ENCODE peak calls at places on chromosomes 3 and 15, in eight cellular contexts. F is fibroblast of lung, H is mesendoderm, S is ascending aorta, I is upper lobe of right lung, Z is A549, M is right atrium auricular region, D is left lung. A is an unnamed sample. For H3K4me1, the result is how much of the 10 kb centered on the place peaks cover.

GRCh38 chr3:94061297-94061696 is 1.4 kb downstream of the DHFR2 start:
- DNase-seq in F (no peak), H (peak), S (no peak), I (no peak), Z (no peak), M (no peak), D (no peak), A (no peak)

GRCh38 chr15:74311734-74312444 is 55.6 kb downstream of the CYP11A1 start:
- DNase-seq in F (no peak), H (peak), S (no peak), I (no peak), Z (peak), M (no peak), D (no peak), A (peak)

GRCh38 chr3:143970773-143971366 is 753 bp upstream of the DIPK2A start:
- DNase-seq in F (peak), H (peak), S (peak), I (peak), Z (peak), M (peak), D (peak), A (peak)

GRCh38 chr15:60383008-60383694 is 14.6 kb downstream of the ANXA2 start:
- DNase-seq in F (no peak), H (no peak), S (no peak), I (no peak), Z (no peak), M (no peak), D (no peak), A (peak)

GRCh38 chr3:167887096-167887495 is 151.6 kb downstream of the SERPINI1 start:
- DNase-seq in F (peak), H (no peak), S (no peak), I (no peak), Z (no peak), M (no peak), D (no peak), A (no peak)

GRCh38 chr3:50254577-50255250 is 14.2 kb upstream of the SEMA3B start:
- DNase-seq in F (peak), H (peak), S (peak), I (peak), Z (no peak), M (peak), D (peak), A (no peak)

GRCh38 chr15:76664895-76665294 is 240.2 kb downstream of the SCAPER start:
- DNase-seq in F (no peak), H (no peak), S (no peak), I (no peak), Z (no peak), M (no peak), D (no peak), A (no peak)

GRCh38 chr15:62391565-62392262 is 226.6 kb upstream of the C2CD4B start:
- DNase-seq in F (peak), H (peak), S (peak), I (peak), Z (peak), M (no peak), D (peak), A (peak)

GRCh38 chr3:107796786-107797185 is 274.0 kb downstream of the BBX start:
- DNase-seq in F (peak), H (no peak), S (no peak), I (no peak), Z (no peak), M (no peak), D (no peak), A (no peak)

GRCh38 chr3:114660808-114661207 is 367.0 kb downstream of the TIGIT start:
- DNase-seq in F (no peak), H (no peak), S (no peak), I (no peak), Z (no peak), M (no peak), D (no peak), A (no peak)

GRCh38 chr3:149538371-149538770 is 63.9 kb downstream of the TM4SF4 start:
- DNase-seq in F (no peak), H (peak), S (no peak), I (no peak), Z (no peak), M (no peak), D (no peak), A (no peak)

GRCh38 chr3:128849776-128850542 is 29.5 kb upstream of the ACAD9 start:
- DNase-seq in F (no peak), H (peak), S (no peak), I (no peak), Z (no peak), M (no peak), D (no peak), A (no peak)

GRCh38 chr15:54410481-54410880 is 432.2 kb downstream of the UNC13C start:
- DNase-seq in F (no peak), H (no peak), S (no peak), I (no peak), Z (no peak), M (no peak), D (no peak), A (no peak)

GRCh38 chr3:171810278-171811058 is at the start of gene PLD1:
- DNase-seq in F (peak), H (peak), S (peak), I (peak), Z (peak), M (peak), D (peak), A (peak)

GRCh38 chr3:150249776-150250175 is 158.3 kb upstream of the TSC22D2 start:
- DNase-seq in F (no peak), H (no peak), S (no peak), I (no peak), Z (no peak), M (no peak), D (no peak), A (no peak)

GRCh38 chr15:26771917-26772587 is 814 bp downstream of the GABRB3 start:
- DNase-seq in F (no peak), H (no peak), S (no peak), I (no peak), Z (peak), M (no peak), D (no peak), A (no peak)

GRCh38 chr3:135970500-135971116 is 5.1 kb downstream of the PPP2R3A start:
- DNase-seq in F (no peak), H (peak), S (no peak), I (no peak), Z (no peak), M (no peak), D (no peak), A (no peak)

GRCh38 chr3:14418259-14418658 is 15.9 kb downstream of the SLC6A6 start:
- DNase-seq in F (no peak), H (no peak), S (no peak), I (no peak), Z (no peak), M (no peak), D (no peak), A (no peak)

GRCh38 chr15:58360421-58361090 is 71.2 kb upstream of the LIPC start:
- DNase-seq in F (peak), H (no peak), S (no peak), I (no peak), Z (no peak), M (no peak), D (no peak), A (no peak)

GRCh38 chr3:183142199-183142598 is 20.3 kb downstream of the LAMP3 start:
- DNase-seq in F (no peak), H (peak), S (no peak), I (no peak), Z (no peak), M (no peak), D (no peak), A (no peak)

GRCh38 chr15:25572201-25572600 is 133.4 kb upstream of the UBE3A start:
- DNase-seq in F (no peak), H (no peak), S (no peak), I (no peak), Z (no peak), M (no peak), D (no peak), A (no peak)

GRCh38 chr3:157089455-157090221 is 70.3 kb downstream of the CCNL1 start:
- DNase-seq in F (no peak), H (peak), S (peak), I (peak), Z (no peak), M (peak), D (peak), A (no peak)

GRCh38 chr3:187044206-187044605 is 95.1 kb downstream of the RPL39L start:
- DNase-seq in F (no peak), H (no peak), S (no peak), I (no peak), Z (no peak), M (no peak), D (no peak), A (no peak)

GRCh38 chr3:7793786-7794185 is 707.8 kb upstream of the LMCD1 start:
- DNase-seq in F (no peak), H (no peak), S (no peak), I (no peak), Z (no peak), M (no peak), D (no peak), A (no peak)

GRCh38 chr15:23038741-23039150 is 623 bp downstream of the TUBGCP5 start:
- DNase-seq in F (peak), H (peak), S (no peak), I (no peak), Z (peak), M (no peak), D (no peak), A (peak)

GRCh38 chr15:94225616-94226015 is 5.7 kb upstream of the MCTP2 start:
- DNase-seq in F (no peak), H (no peak), S (no peak), I (no peak), Z (no peak), M (no peak), D (no peak), A (no peak)

GRCh38 chr3:11187678-11188077 is 33.4 kb downstream of the HRH1 start:
- DNase-seq in F (peak), H (no peak), S (no peak), I (no peak), Z (no peak), M (no peak), D (no peak), A (no peak)

GRCh38 chr3:31550452-31551251 is 17.9 kb downstream of the STT3B start:
- DNase-seq in F (peak), H (peak), S (no peak), I (no peak), Z (peak), M (no peak), D (no peak), A (no peak)

GRCh38 chr15:83285979-83286553 is 1.6 kb upstream of the BNC1 start:
- DNase-seq in F (peak), H (peak), S (no peak), I (no peak), Z (peak), M (no peak), D (no peak), A (peak)

GRCh38 chr15:19987389-19988048 is 554.1 kb downstream of the GOLGA6L6 start:
- DNase-seq in F (no peak), H (peak), S (no peak), I (no peak), Z (no peak), M (no peak), D (no peak), A (no peak)

GRCh38 chr3:142910280-142910679 is 21.4 kb upstream of the PCOLCE2 start:
- DNase-seq in F (no peak), H (no peak), S (no peak), I (no peak), Z (no peak), M (no peak), D (no peak), A (no peak)

GRCh38 chr15:55695432-55695831 is 47.5 kb downstream of the PRTG start:
- DNase-seq in F (no peak), H (no peak), S (no peak), I (no peak), Z (no peak), M (no peak), D (no peak), A (no peak)

GRCh38 chr15:61764981-61765380 is 295.3 kb downstream of the VPS13C start:
- DNase-seq in F (no peak), H (no peak), S (no peak), I (no peak), Z (no peak), M (no peak), D (no peak), A (no peak)

GRCh38 chr3:47399531-47400270 is 18.9 kb downstream of the PTPN23 start:
- DNase-seq in F (no peak), H (no peak), S (no peak), I (no peak), Z (no peak), M (no peak), D (no peak), A (no peak)

GRCh38 chr3:66036586-66037061 is 2.1 kb downstream of the MAGI1 start:
- DNase-seq in F (no peak), H (peak), S (no peak), I (no peak), Z (no peak), M (no peak), D (no peak), A (no peak)

GRCh38 chr15:48695088-48695834 is 49.8 kb upstream of the FBN1 start:
- DNase-seq in F (peak), H (no peak), S (no peak), I (no peak), Z (no peak), M (no peak), D (no peak), A (peak)

GRCh38 chr3:44984335-44984734 is 8.3 kb downstream of the EXOSC7 start:
- DNase-seq in F (no peak), H (no peak), S (no peak), I (no peak), Z (no peak), M (no peak), D (no peak), A (no peak)

DNA sequence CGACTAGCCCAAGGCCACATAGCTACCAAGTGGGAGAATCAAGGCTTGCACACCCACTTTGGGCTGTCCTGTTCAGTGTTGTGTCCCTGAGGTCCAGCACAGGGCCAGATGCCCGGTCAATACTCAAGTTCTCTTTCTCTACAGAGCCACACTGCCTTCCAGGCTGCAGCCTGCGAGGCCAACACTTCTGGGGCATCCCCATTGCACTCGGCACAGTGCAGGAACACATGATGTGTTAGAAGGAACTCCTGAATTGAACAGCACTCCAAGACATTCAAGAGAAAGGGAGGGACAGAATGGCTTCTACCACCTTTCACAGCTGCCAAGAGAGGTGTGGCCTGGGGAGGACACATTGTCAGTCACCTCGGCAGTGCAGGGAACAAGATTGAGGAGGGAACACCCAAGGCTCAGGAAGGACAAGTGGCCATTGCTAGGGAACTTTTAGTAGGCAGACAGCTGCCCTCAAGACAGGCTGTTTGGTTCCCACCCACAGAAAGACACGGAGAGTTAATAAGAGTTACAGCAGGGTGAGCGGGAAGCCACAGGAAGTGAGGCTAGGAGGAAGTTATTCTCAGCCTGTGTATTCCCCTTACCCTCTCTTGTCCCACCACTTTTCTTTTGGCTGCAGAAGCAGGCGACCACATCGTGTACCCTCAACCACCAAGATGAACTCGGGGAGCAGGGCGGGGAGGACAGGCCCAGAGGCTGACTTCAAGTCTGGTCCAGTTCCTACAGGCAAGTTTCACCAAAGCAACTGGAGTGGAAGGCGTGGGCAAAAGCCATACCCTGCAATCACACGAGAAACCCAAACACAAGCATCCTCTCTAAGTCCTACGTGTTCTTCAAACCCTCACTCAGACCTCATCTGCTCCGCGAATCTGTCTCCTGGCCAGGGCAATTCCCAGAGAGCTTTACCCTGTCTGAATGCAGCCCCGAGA is 69.4 kb downstream of the SRGAP3 start:
- DNase-seq in F (no peak), H (no peak), S (no peak), I (no peak), Z (no peak), M (no peak), D (no peak), A (no peak)
- H3K4me1 ChIP-seq in F (under half), H (under half), S (under half), I (under half), Z (under half), M (under half), D (under half), A (under half)

DNA sequence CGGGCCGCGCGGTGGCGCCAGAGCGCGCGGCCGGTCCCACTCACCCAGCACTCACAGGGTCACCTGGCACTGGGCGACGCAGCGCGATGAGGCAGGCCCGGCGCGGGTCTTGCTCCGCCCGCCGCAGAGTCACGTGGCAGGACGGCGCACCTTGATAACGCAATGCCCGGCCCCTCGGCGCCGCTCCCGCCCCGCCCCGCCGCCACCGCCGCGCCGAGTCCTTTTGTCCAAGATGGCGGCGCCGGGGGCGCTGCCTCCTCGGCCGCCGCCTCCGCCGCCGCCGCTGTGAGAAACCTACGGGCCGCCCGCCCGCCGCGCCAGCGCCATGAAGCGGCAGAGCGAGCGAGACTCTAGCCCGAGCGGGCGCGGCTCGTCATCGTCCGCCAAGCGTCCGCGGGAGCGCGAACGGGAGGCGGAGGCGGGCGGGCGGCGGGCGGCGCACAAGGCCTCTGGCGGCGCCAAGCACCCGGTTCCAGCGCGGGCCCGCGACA is at the start of gene RBM15B:
- DNase-seq in F (peak), H (peak), S (peak), I (peak), Z (peak), M (peak), D (peak), A (peak)
- H3K4me1 ChIP-seq in F (under half), H (under half), S (half or more), I (half or more), Z (under half), M (half or more), D (under half), A (under half)

GRCh38 chr3:197750396-197750831 is 731 bp downstream of the FYTTD1 start:
- DNase-seq in F (peak), H (peak), S (peak), I (peak), Z (peak), M (peak), D (peak), A (peak)
- H3K4me1 ChIP-seq in F (under half), H (under half), S (under half), I (under half), Z (under half), M (half or more), D (under half), A (under half)

GRCh38 chr15:38533416-38533915 is 31.1 kb downstream of the RASGRP1 start:
- DNase-seq in F (no peak), H (no peak), S (no peak), I (no peak), Z (no peak), M (no peak), D (no peak), A (no peak)

GRCh38 chr15:38535451-38536200 is 29.0 kb downstream of the RASGRP1 start:
- DNase-seq in F (no peak), H (no peak), S (no peak), I (no peak), Z (no peak), M (no peak), D (no peak), A (no peak)

GRCh38 chr15:38533926-38534325 is 30.7 kb downstream of the RASGRP1 start:
- DNase-seq in F (no peak), H (no peak), S (no peak), I (no peak), Z (no peak), M (no peak), D (no peak), A (no peak)

GRCh38 chr15:38536201-38536676 is 28.4 kb downstream of the RASGRP1 start:
- DNase-seq in F (peak), H (no peak), S (peak), I (no peak), Z (no peak), M (peak), D (no peak), A (peak)

GRCh38 chr15:38534691-38535090 is 29.9 kb downstream of the RASGRP1 start:
- DNase-seq in F (no peak), H (no peak), S (no peak), I (no peak), Z (no peak), M (no peak), D (no peak), A (no peak)
- H3K4me1 ChIP-seq in F (under half), H (under half), S (under half), I (under half), Z (under half), M (under half), D (under half), A (under half)

DNA sequence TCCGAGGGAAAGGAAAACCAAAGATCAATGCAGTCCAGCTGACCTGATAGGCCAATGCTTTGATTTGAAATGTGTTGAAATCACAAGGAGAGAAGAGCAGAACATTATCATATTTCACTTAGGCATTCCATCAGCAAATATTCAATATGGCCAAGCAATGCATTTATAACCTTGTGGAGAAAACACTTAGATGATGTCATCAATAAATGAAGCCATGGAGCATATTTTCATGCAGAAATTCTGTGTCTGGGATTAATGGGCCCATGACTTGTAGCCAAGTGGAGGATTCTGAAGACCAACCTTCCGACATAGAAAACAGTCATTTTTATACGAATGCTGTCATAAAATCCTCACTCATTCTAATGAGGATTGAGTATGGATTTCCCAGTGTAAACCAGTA is 162.0 kb upstream of the CRBN start:
- DNase-seq in F (no peak), H (no peak), S (no peak), I (no peak), Z (no peak), M (no peak), D (no peak), A (no peak)
- H3K4me1 ChIP-seq in F (under half), H (under half), S (under half), I (under half), Z (under half), M (under half), D (under half), A (under half)

DNA sequence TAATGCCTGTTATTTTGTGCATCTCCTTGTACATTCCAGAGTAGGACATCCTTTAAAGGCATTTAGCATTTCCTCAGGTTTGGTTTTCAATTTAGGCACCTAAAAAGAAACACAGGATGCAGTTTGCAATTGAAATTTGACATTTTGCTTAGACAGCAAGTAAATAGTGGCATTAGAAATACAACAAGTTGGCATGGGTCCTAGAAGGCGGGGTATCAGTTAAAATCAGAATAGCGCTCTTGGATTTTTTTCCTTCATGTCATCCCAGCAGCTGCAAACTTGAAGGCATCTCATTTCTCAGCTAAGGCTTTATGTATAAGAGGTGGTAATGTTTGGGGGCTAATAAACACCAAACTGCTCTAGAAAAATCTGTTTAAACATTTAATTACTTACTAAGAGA is 47.5 kb upstream of the SKOR1 start:
- DNase-seq in F (peak), H (no peak), S (no peak), I (no peak), Z (no peak), M (no peak), D (no peak), A (no peak)
- H3K4me1 ChIP-seq in F (under half), H (under half), S (under half), I (under half), Z (under half), M (under half), D (under half), A (under half)

A was measured in SJSA1.